ENCODE peak calls at places on chromosomes 5 and 9, in five cellular contexts. U, Q, E, I and L are unnamed samples.

GRCh38 chr9:114174876-114175771 is 19.8 kb downstream of the COL27A1 start:
- DNase-seq in U (no peak), Q (peak), E (peak), I (peak), L (no peak)

GRCh38 chr9:130667117-130667430 is 2.7 kb downstream of the PRDM12 start:
- DNase-seq in U (no peak), Q (no peak), E (no peak), I (no peak), L (no peak)

GRCh38 chr5:201672-202071 is 10.4 kb downstream of the LRRC14B start:
- DNase-seq in U (no peak), Q (peak), E (no peak), I (no peak), L (no peak)

GRCh38 chr5:142551242-142552067 is 134.4 kb downstream of the FGF1 start:
- DNase-seq in U (no peak), Q (no peak), E (no peak), I (no peak), L (no peak)

GRCh38 chr9:4530375-4530774 is 40.1 kb downstream of the SLC1A1 start:
- DNase-seq in U (no peak), Q (no peak), E (no peak), I (no peak), L (no peak)

GRCh38 chr9:86324308-86324707 is 29.9 kb downstream of the TUT7 start:
- DNase-seq in U (peak), Q (no peak), E (no peak), I (no peak), L (no peak)

GRCh38 chr5:54186912-54187445 is 123.4 kb downstream of the ARL15 start:
- DNase-seq in U (no peak), Q (peak), E (no peak), I (peak), L (no peak)

GRCh38 chr9:95506692-95507455 is 9.9 kb downstream of the PTCH1 start:
- DNase-seq in U (no peak), Q (peak), E (peak), I (peak), L (no peak)

GRCh38 chr5:134275822-134276221 is 49.9 kb upstream of the PPP2CA start:
- DNase-seq in U (no peak), Q (no peak), E (no peak), I (no peak), L (no peak)

GRCh38 chr9:105264380-105264779 is 19.9 kb downstream of the SLC44A1 start:
- DNase-seq in U (no peak), Q (no peak), E (no peak), I (no peak), L (no peak)

GRCh38 chr5:106876665-106877194 is 794.0 kb downstream of the EFNA5 start:
- DNase-seq in U (no peak), Q (no peak), E (no peak), I (no peak), L (no peak)

GRCh38 chr9:106621299-106621920 is 241.6 kb upstream of the ZNF462 start:
- DNase-seq in U (no peak), Q (no peak), E (no peak), I (peak), L (no peak)

GRCh38 chr5:71873202-71873601 is 154.1 kb downstream of the CARTPT start:
- DNase-seq in U (no peak), Q (no peak), E (no peak), I (no peak), L (peak)